ENCODE peak calls at places on chromosomes 5 and 9, in nine cellular contexts. Y is uterus, T is fibroblast of lung, A is tibial artery, H is stomach, M is HCT116, S is cardiac muscle cell, P is lower lobe of right lung, Z is mammary epithelial cell. X is an unnamed sample.

GRCh38 chr5:14244721-14245518 is 101.8 kb downstream of the TRIO start:
- DNase-seq in Y (no peak), T (peak), A (no peak), H (no peak), M (no peak), S (no peak), P (no peak), Z (no peak), X (no peak)

GRCh38 chr5:123811771-123812170 is 299.8 kb downstream of the CSNK1G3 start:
- DNase-seq in Y (no peak), T (no peak), A (no peak), H (no peak), M (no peak), S (no peak), P (no peak), Z (no peak), X (no peak)

GRCh38 chr9:79221084-79221483 is 350.7 kb upstream of the TLE4 start:
- DNase-seq in Y (no peak), T (peak), A (no peak), H (no peak), M (no peak), S (peak), P (no peak), Z (peak), X (no peak)

GRCh38 chr5:61631438-61631941 is 299.4 kb downstream of the ZSWIM6 start:
- DNase-seq in Y (no peak), T (peak), A (peak), H (no peak), M (no peak), S (peak), P (peak), Z (no peak), X (no peak)

GRCh38 chr5:14413331-14413750 is 168.3 kb upstream of the OTULINL start:
- DNase-seq in Y (no peak), T (no peak), A (no peak), H (no peak), M (no peak), S (no peak), P (no peak), Z (no peak), X (no peak)

GRCh38 chr9:68678430-68678829 is 26.6 kb upstream of the PIP5K1B start:
- DNase-seq in Y (peak), T (no peak), A (no peak), H (no peak), M (peak), S (peak), P (no peak), Z (no peak), X (peak)

GRCh38 chr9:18826248-18826647 is 206.8 kb downstream of the SAXO1 start:
- DNase-seq in Y (no peak), T (no peak), A (no peak), H (no peak), M (no peak), S (no peak), P (no peak), Z (no peak), X (peak)

GRCh38 chr5:14182761-14183160 is 39.6 kb downstream of the TRIO start:
- DNase-seq in Y (no peak), T (no peak), A (no peak), H (no peak), M (no peak), S (no peak), P (no peak), Z (peak), X (no peak)

GRCh38 chr9:108512426-108513173 is 343.2 kb downstream of the ACTL7B start:
- DNase-seq in Y (no peak), T (no peak), A (no peak), H (no peak), M (no peak), S (no peak), P (no peak), Z (no peak), X (no peak)

GRCh38 chr5:153159611-153160010 is 330.9 kb upstream of the GRIA1 start:
- DNase-seq in Y (no peak), T (peak), A (no peak), H (no peak), M (no peak), S (peak), P (no peak), Z (peak), X (no peak)

GRCh38 chr5:149416977-149417713 is 38.1 kb upstream of the IL17B start:
- DNase-seq in Y (peak), T (peak), A (peak), H (no peak), M (no peak), S (peak), P (peak), Z (no peak), X (no peak)

GRCh38 chr5:148805323-148806290 is 20.8 kb upstream of the ADRB2 start:
- DNase-seq in Y (no peak), T (no peak), A (no peak), H (no peak), M (no peak), S (no peak), P (peak), Z (peak), X (no peak)

GRCh38 chr5:134845335-134845851 is 375 bp upstream of the C5orf24 start:
- DNase-seq in Y (no peak), T (no peak), A (no peak), H (no peak), M (no peak), S (peak), P (no peak), Z (no peak), X (no peak)

GRCh38 chr9:35067056-35067455 is 5.4 kb downstream of the VCP start:
- DNase-seq in Y (no peak), T (no peak), A (peak), H (no peak), M (no peak), S (no peak), P (no peak), Z (peak), X (no peak)

GRCh38 chr9:79581794-79582193 is 10.0 kb downstream of the TLE4 start:
- DNase-seq in Y (no peak), T (peak), A (no peak), H (no peak), M (no peak), S (peak), P (no peak), Z (peak), X (no peak)

GRCh38 chr9:19922476-19923118 is 133.8 kb upstream of the SLC24A2 start:
- DNase-seq in Y (peak), T (peak), A (no peak), H (no peak), M (peak), S (peak), P (no peak), Z (peak), X (peak)

GRCh38 chr5:138585228-138585627 is 10.0 kb upstream of the HSPA9 start:
- DNase-seq in Y (no peak), T (no peak), A (no peak), H (no peak), M (no peak), S (no peak), P (no peak), Z (no peak), X (no peak)
- TF ChIP-seq CTCF in Y (no peak), T (no peak), A (no peak), H (no peak), M (no peak), S (no peak), P (no peak), Z (no peak), X (no peak)

GRCh38 chr9:136099547-136099946 is 4.5 kb upstream of the NACC2 start:
- DNase-seq in Y (no peak), T (no peak), A (no peak), H (no peak), M (no peak), S (no peak), P (no peak), Z (no peak), X (no peak)
- H3K4me3 ChIP-seq in Y (no peak), T (no peak), A (no peak), H (no peak), M (no peak), S (no peak), P (no peak), Z (no peak), X (no peak)

DNA sequence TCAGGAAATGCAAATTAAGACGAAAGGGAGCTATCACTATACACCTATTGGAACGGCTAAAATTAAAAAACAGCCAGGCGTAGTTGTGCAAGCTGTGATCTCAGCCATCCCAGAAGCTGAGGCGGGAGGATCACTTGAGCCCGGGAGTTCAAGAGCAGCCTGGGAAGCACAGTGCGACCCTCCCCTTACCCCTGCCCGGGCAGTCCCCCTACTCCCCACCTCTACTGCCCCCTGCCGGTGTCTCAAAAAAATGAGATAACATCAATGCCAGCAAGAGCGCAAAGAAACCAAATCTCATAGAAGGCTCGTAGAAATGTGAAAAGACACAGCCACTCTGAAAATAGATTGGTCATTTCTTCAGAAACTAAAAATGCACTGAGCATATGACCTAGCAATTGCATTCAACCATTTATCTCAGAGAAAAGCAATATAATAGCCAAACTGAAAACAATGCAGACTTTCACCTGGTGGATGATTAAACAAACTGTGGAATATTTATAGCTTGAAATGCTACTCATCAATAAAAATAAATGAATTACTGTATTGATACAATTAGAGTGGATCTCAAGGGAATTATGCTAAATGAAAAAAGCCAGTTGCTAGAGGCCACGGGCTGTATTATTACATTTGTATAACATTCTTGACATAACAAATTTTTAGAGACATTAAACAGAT is 20.6 kb downstream of the OR2V2 start:
- DNase-seq in Y (no peak), T (no peak), A (peak), H (no peak), M (no peak), S (no peak), P (no peak), Z (no peak), X (peak)
- TF ChIP-seq CTCF in Y (no peak), T (peak), A (no peak), H (no peak), M (no peak), S (peak), P (peak), Z (peak), X (peak)

GRCh38 chr5:88834499-88834898 is 48.5 kb downstream of the MEF2C start:
- DNase-seq in Y (no peak), T (no peak), A (no peak), H (no peak), M (no peak), S (no peak), P (no peak), Z (no peak), X (no peak)

GRCh38 chr5:88833371-88834107 is 49.4 kb downstream of the MEF2C start:
- DNase-seq in Y (peak), T (peak), A (peak), H (no peak), M (no peak), S (peak), P (no peak), Z (no peak), X (no peak)

GRCh38 chr5:88836195-88836838 is 46.7 kb downstream of the MEF2C start:
- DNase-seq in Y (peak), T (peak), A (no peak), H (no peak), M (no peak), S (peak), P (no peak), Z (peak), X (no peak)

GRCh38 chr5:88831856-88832255 is 51.1 kb downstream of the MEF2C start:
- DNase-seq in Y (no peak), T (no peak), A (no peak), H (no peak), M (no peak), S (no peak), P (no peak), Z (no peak), X (no peak)

DNA sequence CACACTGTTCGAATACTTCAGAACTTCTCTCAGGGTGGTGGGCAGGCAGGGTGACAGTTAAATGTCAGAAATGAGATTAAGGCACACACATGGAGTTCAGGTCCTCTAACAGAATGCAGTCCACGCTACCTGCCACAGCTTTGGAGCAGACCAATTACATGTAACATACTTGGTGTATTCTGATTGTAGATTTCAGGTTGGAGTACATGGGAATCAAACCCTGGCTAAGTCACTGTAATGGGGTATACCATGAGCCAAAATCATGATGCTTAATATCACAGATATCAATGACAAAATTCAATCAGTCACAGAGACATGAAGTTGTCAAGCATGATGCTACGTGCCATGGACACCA is 48.9 kb downstream of the MEF2C start:
- DNase-seq in Y (no peak), T (no peak), A (no peak), H (no peak), M (no peak), S (no peak), P (no peak), Z (no peak), X (no peak)
- H3K4me3 ChIP-seq in Y (no peak), T (no peak), A (no peak), H (no peak), M (no peak), S (no peak), P (no peak), Z (no peak), X (no peak)

GRCh38 chr5:157068785-157069184 is 9.9 kb upstream of the HAVCR1 start:
- DNase-seq in Y (no peak), T (no peak), A (no peak), H (no peak), M (no peak), S (no peak), P (no peak), Z (no peak), X (no peak)
- TF ChIP-seq CTCF in Y (no peak), T (no peak), A (no peak), H (no peak), M (no peak), S (no peak), P (no peak), Z (no peak), X (no peak)

X was measured in WERI-Rb-1.